ENCODE peak calls at places on chromosomes 13 and 19, in nine cellular contexts. B is MCF 10A, W is WTC11, L is PC-3, T is spleen, S is AG09319, Y is esophagus squamous epithelium, C is psoas muscle, K is cardiac muscle cell. M is an unnamed sample.

GRCh38 chr13:28449826-28450773 is 44.8 kb downstream of the FLT1 start:
- DNase-seq in C (no peak), T (no peak), L (peak), B (no peak), K (no peak), Y (no peak), W (no peak), S (no peak), M (no peak)

GRCh38 chr13:99911965-99912566 is 59.5 kb downstream of the ZIC5 start:
- DNase-seq in S (no peak), B (no peak), Y (no peak), C (no peak), W (no peak), L (no peak), K (no peak), T (no peak), M (no peak)

GRCh38 chr13:98457053-98457452 is 119.9 kb downstream of the STK24 start:
- DNase-seq in K (no peak), B (no peak), Y (no peak), L (no peak), C (no peak), S (no peak), W (no peak), T (no peak), M (no peak)

GRCh38 chr19:47036233-47036651 is 12.2 kb downstream of the TMEM160 start:
- DNase-seq in W (no peak), T (peak), Y (no peak), K (no peak), C (no peak), B (no peak), L (peak), S (no peak), M (no peak)

GRCh38 chr13:47455581-47455980 is 545.5 kb downstream of the SUCLA2 start:
- DNase-seq in L (peak), K (peak), Y (no peak), S (no peak), C (no peak), T (no peak), W (peak), B (peak), M (no peak)

GRCh38 chr19:47232422-47233211 is 1.6 kb upstream of the BBC3 start:
- DNase-seq in B (peak), K (peak), T (no peak), L (peak), W (no peak), Y (no peak), S (no peak), C (no peak), M (peak)

GRCh38 chr19:29812080-29812880 is 489 bp downstream of the CCNE1 start:
- DNase-seq in S (no peak), B (no peak), K (no peak), T (peak), C (peak), W (peak), L (no peak), Y (no peak), M (no peak)

GRCh38 chr13:113648218-113648615 is 9.8 kb downstream of the ATP4B start:
- DNase-seq in B (no peak), Y (no peak), W (peak), K (no peak), T (peak), L (no peak), C (no peak), S (no peak), M (no peak)

GRCh38 chr13:28495586-28496564 is 947 bp upstream of the FLT1 start:
- DNase-seq in C (peak), T (no peak), Y (no peak), L (no peak), K (no peak), S (no peak), W (no peak), B (peak), M (no peak)

GRCh38 chr19:57558525-57558924 is 1.1 kb downstream of the ZNF550 start:
- DNase-seq in K (peak), T (no peak), S (no peak), Y (no peak), C (no peak), B (no peak), L (peak), W (no peak), M (peak)

GRCh38 chr13:113064000-113064533 is 41.5 kb upstream of the F7 start:
- DNase-seq in S (no peak), C (no peak), W (no peak), Y (no peak), K (no peak), B (no peak), L (no peak), T (peak), M (no peak)

GRCh38 chr19:6519289-6519688 is 11.5 kb upstream of the TNFSF9 start:
- DNase-seq in S (peak), T (no peak), W (no peak), C (no peak), Y (no peak), L (peak), B (peak), K (peak), M (peak)

GRCh38 chr13:37615271-37615670 is 16.7 kb upstream of the POSTN start:
- DNase-seq in T (no peak), K (no peak), W (no peak), C (no peak), Y (no peak), S (no peak), B (no peak), L (peak), M (no peak)

GRCh38 chr19:40872209-40872608 is 9.8 kb downstream of the CYP2A7 start:
- DNase-seq in Y (no peak), T (no peak), C (no peak), W (no peak), K (no peak), S (no peak), L (no peak), B (no peak), M (no peak)

GRCh38 chr13:33125821-33126570 is 109.8 kb downstream of the KL start:
- DNase-seq in S (peak), W (no peak), B (peak), C (peak), T (no peak), L (peak), K (peak), Y (no peak), M (peak)

GRCh38 chr13:99979453-99980200 is 2.0 kb upstream of the ZIC2 start:
- DNase-seq in W (peak), T (no peak), L (peak), Y (no peak), C (no peak), S (no peak), K (no peak), B (no peak), M (no peak)

GRCh38 chr19:42471554-42472249 is 29.0 kb upstream of the CXCL17 start:
- DNase-seq in L (peak), Y (no peak), W (no peak), S (no peak), T (no peak), K (peak), C (no peak), B (peak), M (no peak)

GRCh38 chr19:38653028-38653571 is 5.7 kb downstream of the ACTN4 start:
- DNase-seq in T (no peak), C (no peak), B (peak), W (no peak), L (no peak), Y (no peak), K (peak), S (no peak), M (peak)

GRCh38 chr19:50658438-50659317 is 9.4 kb downstream of the C19orf81 start:
- DNase-seq in T (peak), W (peak), K (peak), Y (no peak), C (peak), L (peak), S (no peak), B (no peak), M (peak)

GRCh38 chr13:26509491-26509890 is 48.0 kb upstream of the WASF3 start:
- DNase-seq in S (no peak), Y (no peak), K (no peak), B (no peak), C (no peak), T (no peak), W (no peak), L (no peak), M (no peak)

GRCh38 chr19:40744554-40745401 is 5.5 kb downstream of the ACTMAP start:
- DNase-seq in W (peak), B (no peak), T (no peak), L (no peak), S (no peak), C (no peak), Y (no peak), K (no peak), M (no peak)

GRCh38 chr19:36378625-36379509 is at the start of gene ZFP14:
- DNase-seq in K (peak), C (peak), B (peak), L (peak), S (peak), T (peak), Y (peak), W (peak), M (peak)

GRCh38 chr13:85588359-85588758 is 210.9 kb downstream of the SLITRK6 start:
- DNase-seq in B (no peak), W (no peak), S (no peak), L (no peak), Y (no peak), T (no peak), K (no peak), C (no peak), M (no peak)

GRCh38 chr13:79917628-79918027 is 423.3 kb downstream of the SPRY2 start:
- DNase-seq in S (no peak), Y (no peak), K (no peak), L (no peak), T (no peak), B (no peak), C (no peak), W (no peak), M (no peak)

GRCh38 chr13:45299194-45299593 is 41.8 kb downstream of the TPT1 start:
- DNase-seq in K (peak), S (no peak), T (no peak), Y (no peak), L (peak), C (no peak), W (no peak), B (peak), M (peak)

GRCh38 chr19:18167975-18168645 is 5.5 kb upstream of the IFI30 start:
- DNase-seq in W (peak), C (no peak), K (peak), B (peak), S (no peak), L (peak), Y (no peak), T (peak), M (peak)

GRCh38 chr13:99199541-99200432 is 867 bp upstream of the UBAC2 start:
- DNase-seq in Y (no peak), S (no peak), C (no peak), B (peak), K (no peak), T (no peak), W (no peak), L (no peak), M (no peak)

GRCh38 chr19:50794778-50795664 is 4.8 kb downstream of the ACP4 start:
- DNase-seq in W (peak), T (no peak), B (peak), Y (no peak), L (peak), S (no peak), C (no peak), K (no peak), M (no peak)

GRCh38 chr19:38227272-38228004 is 3.4 kb upstream of the DPF1 start:
- DNase-seq in S (no peak), Y (no peak), L (no peak), T (no peak), K (no peak), C (no peak), W (no peak), B (peak), M (no peak)

GRCh38 chr13:108218044-108218974 is at the start of gene ABHD13:
- DNase-seq in L (peak), B (peak), C (peak), T (peak), W (peak), K (peak), S (peak), Y (peak), M (peak)

GRCh38 chr13:108214511-108215383 is 589 bp downstream of the LIG4 start:
- DNase-seq in T (peak), L (peak), B (peak), S (no peak), W (peak), Y (peak), C (peak), K (no peak), M (no peak)

GRCh38 chr13:108215428-108215827 is at the start of gene LIG4:
- DNase-seq in C (peak), S (peak), W (peak), T (peak), K (peak), Y (peak), B (peak), L (peak), M (peak)

GRCh38 chr13:108223850-108224503 is 5.8 kb downstream of the ABHD13 start:
- DNase-seq in L (no peak), W (no peak), T (no peak), B (no peak), K (no peak), S (no peak), Y (no peak), C (no peak), M (no peak)

DNA sequence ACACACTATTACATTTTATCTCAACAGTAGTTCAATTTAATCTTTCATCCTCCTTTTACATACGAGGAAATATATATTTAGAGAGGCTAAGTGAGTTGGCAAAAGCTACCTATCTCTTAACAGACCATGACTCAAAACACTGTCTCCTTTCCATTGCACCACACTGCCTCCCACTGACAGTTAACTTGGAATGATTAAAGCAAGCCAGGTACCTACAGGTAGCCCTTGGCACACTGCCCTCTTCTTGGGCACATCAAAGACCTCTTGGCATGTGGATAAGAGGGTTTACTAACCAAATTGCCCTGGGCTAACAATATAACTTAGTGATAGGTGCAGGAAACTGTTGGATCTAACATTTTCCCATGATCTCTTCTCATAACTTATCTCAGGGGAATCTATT is 1.9 kb downstream of the ABHD13 start:
- DNase-seq in W (no peak), T (no peak), C (no peak), K (no peak), Y (no peak), B (peak), S (no peak), L (peak), M (no peak)
- TF ChIP-seq CTCF in W (no peak), T (no peak), C (no peak), K (no peak), Y (no peak), B (no peak), S (no peak), L (peak), M (no peak)

DNA sequence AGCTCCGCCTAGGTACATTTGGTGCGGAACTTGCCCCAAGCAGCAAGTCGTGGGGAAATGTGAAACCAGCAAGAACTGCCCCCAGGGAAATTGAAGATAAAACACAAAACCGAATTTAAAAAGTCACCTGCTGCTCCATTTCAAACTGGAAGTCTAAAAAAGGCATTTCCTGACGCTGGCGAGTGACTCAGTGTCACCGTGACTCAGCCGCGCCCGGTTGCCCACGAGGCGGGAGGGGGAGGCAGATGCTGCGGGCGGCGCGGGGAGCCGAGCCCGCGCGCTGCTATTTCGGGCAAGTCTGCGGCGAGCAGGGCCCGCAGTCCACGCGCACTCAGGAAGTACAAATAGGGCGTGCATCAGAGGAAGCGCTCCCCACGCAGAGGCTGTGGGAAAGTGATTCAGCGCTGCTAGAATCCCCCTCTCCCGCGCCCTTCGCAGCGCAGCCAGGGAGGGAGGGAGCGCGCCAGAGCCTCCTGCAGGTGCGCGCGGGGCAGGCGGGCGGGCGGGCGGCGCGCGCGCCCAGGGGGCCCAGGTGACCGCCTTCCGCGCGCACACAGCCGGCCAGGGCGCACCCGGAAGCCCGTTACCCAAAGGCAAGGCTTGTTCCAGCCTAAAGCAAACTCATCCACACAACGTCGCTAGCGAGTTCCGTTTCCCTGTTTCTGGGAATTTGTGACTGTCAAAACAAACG is 168.8 kb downstream of the COL4A1 start:
- DNase-seq in B (peak), C (peak), K (peak), W (peak), T (peak), S (no peak), L (peak), Y (no peak), M (peak)
- TF ChIP-seq CTCF in B (no peak), C (no peak), K (peak), W (no peak), T (no peak), S (peak), L (peak), Y (no peak), M (no peak)

DNA sequence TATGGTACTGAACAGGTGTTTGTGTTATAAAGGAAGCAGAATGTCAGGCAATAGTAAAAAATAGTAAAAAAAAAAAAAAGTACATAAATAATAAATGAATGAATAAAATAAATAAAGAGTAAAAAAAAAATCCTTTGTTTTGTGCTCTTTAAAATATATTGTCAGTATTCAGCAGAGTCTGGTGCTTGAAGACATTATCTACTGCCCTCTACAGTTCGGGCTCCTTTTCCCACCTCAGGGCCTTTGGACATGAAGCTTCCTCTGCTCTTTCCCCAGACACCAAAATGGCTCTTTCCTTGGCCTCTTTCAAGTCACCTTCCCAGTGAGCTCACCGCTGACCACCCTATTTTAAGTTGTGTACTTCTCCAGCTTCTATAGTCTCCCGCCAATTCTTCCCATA is 137.5 kb downstream of the TNFRSF19 start:
- DNase-seq in K (peak), Y (no peak), T (no peak), S (no peak), W (no peak), C (no peak), B (peak), L (peak), M (peak)
- TF ChIP-seq CTCF in K (peak), Y (no peak), T (no peak), S (peak), W (no peak), C (peak), B (peak), L (peak), M (peak)

DNA sequence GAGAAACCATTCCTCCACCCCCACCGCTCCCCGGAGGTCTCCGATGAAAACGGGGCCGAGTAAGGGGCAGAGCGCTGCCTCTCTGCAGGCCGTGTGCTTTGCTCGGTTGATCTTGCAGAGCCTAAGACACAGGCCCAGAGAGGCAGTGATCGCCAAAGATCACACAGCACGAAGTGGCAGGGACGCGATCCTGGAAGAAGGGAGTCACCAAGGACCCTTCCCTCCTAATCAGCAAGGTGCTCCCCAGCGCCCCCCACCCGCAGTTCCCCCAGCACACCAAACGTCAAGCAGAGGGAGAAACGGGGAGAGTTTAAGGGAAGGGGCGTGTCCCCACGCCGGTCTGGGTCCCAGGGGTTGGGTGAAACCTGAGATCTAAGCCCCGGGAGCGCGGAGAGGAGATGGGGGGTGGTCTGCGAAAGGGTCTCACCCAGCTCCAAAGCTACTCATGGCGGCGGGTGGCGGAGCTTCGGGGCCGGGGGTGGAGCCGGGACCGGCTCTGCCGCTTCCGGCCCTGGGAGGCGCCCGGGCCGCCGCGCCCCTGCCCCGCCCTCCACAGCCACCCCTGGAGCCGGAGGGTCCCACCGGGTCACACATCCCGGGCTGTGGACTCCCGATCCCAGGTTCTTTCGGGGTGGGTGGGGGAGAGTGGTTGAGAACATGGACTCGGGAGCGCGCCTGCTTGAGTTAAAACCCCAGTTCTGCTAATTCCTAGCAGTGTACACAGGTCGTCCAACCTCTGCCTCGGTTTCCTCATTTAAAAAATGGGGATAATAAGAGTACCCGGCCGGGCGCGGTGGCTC is at the start of gene EML2:
- DNase-seq in T (peak), S (no peak), L (peak), C (peak), W (peak), B (peak), Y (no peak), K (peak), M (no peak)
- TF ChIP-seq CTCF in T (no peak), S (peak), L (peak), C (no peak), W (no peak), B (no peak), Y (no peak), K (peak), M (peak)

DNA sequence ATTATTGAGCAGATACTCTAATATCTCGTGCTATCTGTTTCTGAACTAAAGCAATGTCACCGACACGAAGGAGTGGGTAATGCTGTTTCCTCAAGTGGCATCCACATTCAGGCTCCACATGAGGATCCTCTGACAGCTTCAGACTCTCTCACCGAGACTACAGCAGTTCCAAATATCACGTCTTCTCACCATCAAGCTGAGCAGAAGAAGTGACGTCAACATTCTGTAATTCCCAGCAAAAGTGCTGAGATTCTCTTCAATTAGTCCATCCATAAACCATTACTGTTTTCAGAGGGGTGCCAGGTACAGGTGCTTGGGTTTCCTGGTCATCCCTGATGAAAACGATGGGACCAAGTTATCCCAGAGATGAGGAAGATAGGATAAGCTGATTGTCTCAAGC is 110.0 kb upstream of the DACH1 start:
- DNase-seq in S (no peak), C (no peak), B (no peak), K (no peak), T (no peak), Y (no peak), W (no peak), L (no peak), M (no peak)
- TF ChIP-seq CTCF in S (no peak), C (no peak), B (no peak), K (no peak), T (no peak), Y (no peak), W (no peak), L (no peak), M (no peak)

M was measured in cardiac fibroblast.